ENCODE peak calls at places on chromosomes 16 and 17, in seven cellular contexts. One of them, this sample, is unnamed. For H3K4me1, the result is how much of the 10 kb centered on the place peaks cover.

GRCh38 chr17:21202512-21202911 is 11.4 kb downstream of the TMEM11 start:
- DNase-seq in IMR-90: no peak
- DNase-seq in CD8-positive, alpha-beta T cell: no peak
- DNase-seq in stomach: no peak
- DNase-seq in upper lobe of left lung: no peak
- DNase-seq in A549: no peak
- DNase-seq in left ventricle myocardium inferior: no peak
- DNase-seq in this sample: no peak

GRCh38 chr17:38608648-38609047 is 2.9 kb upstream of the SRCIN1 start:
- DNase-seq in left ventricle myocardium inferior: no peak
- DNase-seq in CD8-positive, alpha-beta T cell: no peak
- DNase-seq in IMR-90: no peak
- DNase-seq in stomach: peak
- DNase-seq in upper lobe of left lung: no peak
- DNase-seq in A549: no peak
- DNase-seq in this sample: no peak

GRCh38 chr16:48295493-48296281 is 48.3 kb upstream of the ABCC11 start:
- DNase-seq in stomach: no peak
- DNase-seq in IMR-90: no peak
- DNase-seq in upper lobe of left lung: no peak
- DNase-seq in CD8-positive, alpha-beta T cell: no peak
- DNase-seq in A549: no peak
- DNase-seq in left ventricle myocardium inferior: no peak
- DNase-seq in this sample: no peak

GRCh38 chr17:37737971-37738370 is 6.9 kb downstream of the HNF1B start:
- DNase-seq in A549: no peak
- DNase-seq in left ventricle myocardium inferior: no peak
- DNase-seq in CD8-positive, alpha-beta T cell: no peak
- DNase-seq in upper lobe of left lung: no peak
- DNase-seq in stomach: no peak
- DNase-seq in IMR-90: peak
- DNase-seq in this sample: no peak

GRCh38 chr17:47635734-47636133 is 14.0 kb upstream of the KPNB1 start:
- DNase-seq in IMR-90: no peak
- DNase-seq in upper lobe of left lung: no peak
- DNase-seq in A549: no peak
- DNase-seq in CD8-positive, alpha-beta T cell: no peak
- DNase-seq in stomach: no peak
- DNase-seq in left ventricle myocardium inferior: no peak
- DNase-seq in this sample: no peak

GRCh38 chr17:40963838-40964237 is 2.9 kb downstream of the KRT39 start:
- DNase-seq in CD8-positive, alpha-beta T cell: no peak
- DNase-seq in left ventricle myocardium inferior: no peak
- DNase-seq in upper lobe of left lung: no peak
- DNase-seq in IMR-90: no peak
- DNase-seq in stomach: no peak
- DNase-seq in A549: peak
- DNase-seq in this sample: no peak

GRCh38 chr16:50396770-50397525 is 28.2 kb upstream of the BRD7 start:
- DNase-seq in stomach: no peak
- DNase-seq in left ventricle myocardium inferior: no peak
- DNase-seq in CD8-positive, alpha-beta T cell: no peak
- DNase-seq in upper lobe of left lung: no peak
- DNase-seq in IMR-90: peak
- DNase-seq in A549: peak
- DNase-seq in this sample: no peak

GRCh38 chr17:151886-152859 is 14.8 kb downstream of the SCGB1C2 start:
- DNase-seq in CD8-positive, alpha-beta T cell: no peak
- DNase-seq in left ventricle myocardium inferior: peak
- DNase-seq in A549: no peak
- DNase-seq in IMR-90: peak
- DNase-seq in upper lobe of left lung: no peak
- DNase-seq in stomach: no peak
- DNase-seq in this sample: no peak

GRCh38 chr16:81879625-81880024 is 100.5 kb downstream of the PLCG2 start:
- DNase-seq in stomach: no peak
- DNase-seq in A549: no peak
- DNase-seq in left ventricle myocardium inferior: no peak
- DNase-seq in IMR-90: no peak
- DNase-seq in CD8-positive, alpha-beta T cell: no peak
- DNase-seq in upper lobe of left lung: no peak
- DNase-seq in this sample: no peak

GRCh38 chr17:35171834-35172233 is 22.4 kb downstream of the SLC35G3 start:
- DNase-seq in CD8-positive, alpha-beta T cell: no peak
- DNase-seq in IMR-90: peak
- DNase-seq in A549: no peak
- DNase-seq in upper lobe of left lung: no peak
- DNase-seq in stomach: no peak
- DNase-seq in left ventricle myocardium inferior: no peak
- DNase-seq in this sample: no peak

GRCh38 chr17:42485680-42486079 is 27.0 kb downstream of the ATP6V0A1 start:
- DNase-seq in IMR-90: no peak
- DNase-seq in CD8-positive, alpha-beta T cell: no peak
- DNase-seq in upper lobe of left lung: no peak
- DNase-seq in left ventricle myocardium inferior: no peak
- DNase-seq in A549: no peak
- DNase-seq in stomach: no peak
- DNase-seq in this sample: no peak

GRCh38 chr16:71883193-71883848 is 661 bp downstream of the ZNF821 start:
- DNase-seq in upper lobe of left lung: no peak
- DNase-seq in IMR-90: peak
- DNase-seq in CD8-positive, alpha-beta T cell: peak
- DNase-seq in stomach: no peak
- DNase-seq in A549: no peak
- DNase-seq in left ventricle myocardium inferior: peak
- DNase-seq in this sample: peak

GRCh38 chr17:4607773-4608187 is 23.5 kb downstream of the SMTNL2 start:
- DNase-seq in CD8-positive, alpha-beta T cell: no peak
- DNase-seq in IMR-90: peak
- DNase-seq in left ventricle myocardium inferior: peak
- DNase-seq in upper lobe of left lung: no peak
- DNase-seq in A549: no peak
- DNase-seq in stomach: peak
- DNase-seq in this sample: peak

GRCh38 chr16:88527937-88528743 is 42.1 kb upstream of the ZC3H18 start:
- DNase-seq in A549: no peak
- DNase-seq in left ventricle myocardium inferior: no peak
- DNase-seq in upper lobe of left lung: peak
- DNase-seq in IMR-90: no peak
- DNase-seq in stomach: no peak
- DNase-seq in CD8-positive, alpha-beta T cell: no peak
- DNase-seq in this sample: no peak

GRCh38 chr16:88528902-88529318 is 41.3 kb upstream of the ZC3H18 start:
- DNase-seq in IMR-90: no peak
- DNase-seq in upper lobe of left lung: no peak
- DNase-seq in left ventricle myocardium inferior: no peak
- DNase-seq in CD8-positive, alpha-beta T cell: no peak
- DNase-seq in stomach: no peak
- DNase-seq in A549: no peak
- DNase-seq in this sample: no peak

GRCh38 chr16:88526008-88526905 is 43.9 kb upstream of the ZC3H18 start:
- DNase-seq in upper lobe of left lung: peak
- DNase-seq in IMR-90: no peak
- DNase-seq in A549: no peak
- DNase-seq in stomach: no peak
- DNase-seq in left ventricle myocardium inferior: no peak
- DNase-seq in CD8-positive, alpha-beta T cell: no peak
- DNase-seq in this sample: no peak

GRCh38 chr16:88526906-88527185 is 43.4 kb upstream of the ZC3H18 start:
- DNase-seq in IMR-90: no peak
- DNase-seq in stomach: no peak
- DNase-seq in CD8-positive, alpha-beta T cell: no peak
- DNase-seq in upper lobe of left lung: no peak
- DNase-seq in A549: no peak
- DNase-seq in left ventricle myocardium inferior: no peak
- DNase-seq in this sample: no peak

DNA sequence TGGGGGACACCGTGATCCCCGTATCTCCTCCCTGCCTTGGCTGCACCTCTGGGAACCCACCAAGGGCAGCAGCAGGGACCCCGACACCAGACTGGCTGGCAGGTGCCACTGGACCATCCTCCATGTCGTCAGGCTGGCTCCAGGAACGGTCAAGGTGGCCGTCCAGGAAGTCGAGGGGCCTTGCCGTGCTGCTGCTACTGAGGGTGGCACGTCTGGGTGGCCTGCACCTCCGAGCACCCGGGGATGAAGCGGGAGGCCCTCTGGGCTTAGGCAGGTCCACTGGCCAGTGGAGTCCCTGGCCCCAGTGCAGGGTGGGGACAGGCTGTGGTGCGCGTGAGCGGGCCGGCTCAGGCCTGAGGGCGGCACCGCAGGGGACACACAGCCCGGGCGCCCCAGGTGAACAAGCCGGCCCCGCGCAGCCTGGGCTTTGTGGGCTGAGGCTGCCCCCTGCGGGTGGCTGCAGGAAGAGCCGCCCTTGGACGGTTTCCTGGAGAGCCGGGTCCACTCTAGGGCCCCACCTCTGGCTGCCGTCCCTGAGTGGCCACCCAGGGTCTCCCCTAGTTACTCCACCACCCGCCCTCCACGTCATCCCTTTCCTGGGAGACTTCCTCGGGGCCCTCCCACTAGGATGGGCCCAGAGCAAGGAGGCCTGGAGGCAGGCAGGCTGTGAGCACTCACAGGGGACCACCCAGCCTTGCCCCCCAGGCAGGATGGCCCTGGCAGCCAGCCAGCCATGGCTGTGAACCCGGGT is 42.8 kb upstream of the ZC3H18 start:
- DNase-seq in left ventricle myocardium inferior: peak
- DNase-seq in IMR-90: peak
- DNase-seq in upper lobe of left lung: peak
- DNase-seq in CD8-positive, alpha-beta T cell: peak
- DNase-seq in stomach: peak
- DNase-seq in A549: peak
- DNase-seq in this sample: peak
- TF ChIP-seq CTCF in left ventricle myocardium inferior: peak
- TF ChIP-seq CTCF in IMR-90: peak
- TF ChIP-seq CTCF in upper lobe of left lung: peak
- TF ChIP-seq CTCF in CD8-positive, alpha-beta T cell: peak
- TF ChIP-seq CTCF in stomach: no peak
- TF ChIP-seq CTCF in A549: peak
- TF ChIP-seq CTCF in this sample: peak

GRCh38 chr17:8288336-8289102 is at the start of gene RANGRF:
- DNase-seq in upper lobe of left lung: peak
- DNase-seq in A549: peak
- DNase-seq in left ventricle myocardium inferior: peak
- DNase-seq in IMR-90: peak
- DNase-seq in stomach: peak
- DNase-seq in CD8-positive, alpha-beta T cell: peak
- DNase-seq in this sample: peak

GRCh38 chr17:8285270-8286181 is 2.9 kb upstream of the RANGRF start:
- DNase-seq in upper lobe of left lung: no peak
- DNase-seq in CD8-positive, alpha-beta T cell: no peak
- DNase-seq in A549: no peak
- DNase-seq in left ventricle myocardium inferior: no peak
- DNase-seq in IMR-90: no peak
- DNase-seq in stomach: peak
- DNase-seq in this sample: no peak

GRCh38 chr17:8290043-8290442 is 1.6 kb downstream of the RANGRF start:
- DNase-seq in stomach: no peak
- DNase-seq in A549: no peak
- DNase-seq in left ventricle myocardium inferior: no peak
- DNase-seq in upper lobe of left lung: no peak
- DNase-seq in IMR-90: peak
- DNase-seq in CD8-positive, alpha-beta T cell: no peak
- DNase-seq in this sample: no peak

GRCh38 chr17:8289103-8289397 is 580 bp downstream of the RANGRF start:
- DNase-seq in IMR-90: no peak
- DNase-seq in upper lobe of left lung: peak
- DNase-seq in CD8-positive, alpha-beta T cell: peak
- DNase-seq in stomach: no peak
- DNase-seq in left ventricle myocardium inferior: peak
- DNase-seq in A549: no peak
- DNase-seq in this sample: no peak

DNA sequence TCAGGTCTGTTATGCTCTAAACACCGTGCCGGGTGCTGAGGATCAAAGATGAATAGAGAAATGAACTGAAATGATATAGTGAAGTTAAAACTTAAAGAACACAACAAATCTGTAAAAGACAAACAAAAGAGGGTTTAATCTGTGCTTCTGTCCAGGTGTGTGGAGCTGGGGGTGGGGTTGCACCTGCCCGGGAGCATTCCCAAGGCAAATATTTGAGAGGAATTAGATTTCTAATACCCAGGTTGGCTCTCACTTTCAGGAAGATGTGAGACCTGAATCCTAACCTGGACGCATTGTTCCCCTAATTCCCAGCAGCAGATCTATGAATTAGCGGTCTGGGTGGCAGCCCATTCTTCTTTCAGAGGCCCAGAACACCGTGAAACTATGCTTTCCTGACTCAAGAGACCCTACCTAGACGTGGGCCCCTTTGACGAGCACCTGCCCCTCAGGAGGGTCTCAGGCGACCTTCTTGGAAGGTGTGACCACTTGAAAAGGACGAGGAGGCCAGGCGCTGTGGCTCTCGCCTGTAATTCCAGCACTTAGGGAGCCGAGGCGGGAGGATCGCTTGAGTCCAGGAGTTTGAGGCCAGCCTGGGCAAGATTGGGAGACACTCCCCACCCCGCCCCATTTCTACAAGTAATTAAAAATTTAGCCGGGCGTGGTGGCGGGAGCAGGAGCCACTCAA is 677 bp upstream of the RANGRF start:
- DNase-seq in left ventricle myocardium inferior: no peak
- DNase-seq in stomach: peak
- DNase-seq in A549: no peak
- DNase-seq in CD8-positive, alpha-beta T cell: no peak
- DNase-seq in upper lobe of left lung: no peak
- DNase-seq in IMR-90: no peak
- DNase-seq in this sample: no peak
- H3K4me1 ChIP-seq in left ventricle myocardium inferior: under half
- H3K4me1 ChIP-seq in stomach: under half
- H3K4me1 ChIP-seq in A549: under half
- H3K4me1 ChIP-seq in CD8-positive, alpha-beta T cell: under half
- H3K4me1 ChIP-seq in upper lobe of left lung: under half
- H3K4me1 ChIP-seq in IMR-90: under half
- H3K4me1 ChIP-seq in this sample: under half

GRCh38 chr16:67653131-67654068 is 6.7 kb downstream of the ACD start:
- DNase-seq in stomach: no peak
- DNase-seq in left ventricle myocardium inferior: no peak
- DNase-seq in upper lobe of left lung: peak
- DNase-seq in CD8-positive, alpha-beta T cell: no peak
- DNase-seq in IMR-90: no peak
- DNase-seq in A549: no peak
- DNase-seq in this sample: no peak
- TF ChIP-seq CTCF in stomach: no peak
- TF ChIP-seq CTCF in left ventricle myocardium inferior: no peak
- TF ChIP-seq CTCF in upper lobe of left lung: no peak
- TF ChIP-seq CTCF in CD8-positive, alpha-beta T cell: no peak
- TF ChIP-seq CTCF in IMR-90: peak
- TF ChIP-seq CTCF in A549: no peak
- TF ChIP-seq CTCF in this sample: no peak

GRCh38 chr17:79842656-79843474 is 3.6 kb upstream of the CBX4 start:
- DNase-seq in left ventricle myocardium inferior: no peak
- DNase-seq in A549: no peak
- DNase-seq in upper lobe of left lung: peak
- DNase-seq in stomach: no peak
- DNase-seq in CD8-positive, alpha-beta T cell: no peak
- DNase-seq in IMR-90: no peak
- DNase-seq in this sample: no peak
- H3K4me1 ChIP-seq in left ventricle myocardium inferior: half or more
- H3K4me1 ChIP-seq in A549: under half
- H3K4me1 ChIP-seq in upper lobe of left lung: half or more
- H3K4me1 ChIP-seq in stomach: half or more
- H3K4me1 ChIP-seq in CD8-positive, alpha-beta T cell: under half
- H3K4me1 ChIP-seq in IMR-90: under half
- H3K4me1 ChIP-seq in this sample: under half

GRCh38 chr17:1713878-1714487 is 3.8 kb upstream of the TLCD2 start:
- DNase-seq in upper lobe of left lung: peak
- DNase-seq in CD8-positive, alpha-beta T cell: no peak
- DNase-seq in left ventricle myocardium inferior: no peak
- DNase-seq in stomach: peak
- DNase-seq in A549: peak
- DNase-seq in IMR-90: peak
- DNase-seq in this sample: peak
- TF ChIP-seq CTCF in upper lobe of left lung: peak
- TF ChIP-seq CTCF in CD8-positive, alpha-beta T cell: no peak
- TF ChIP-seq CTCF in left ventricle myocardium inferior: peak
- TF ChIP-seq CTCF in stomach: no peak
- TF ChIP-seq CTCF in A549: peak
- TF ChIP-seq CTCF in IMR-90: peak
- TF ChIP-seq CTCF in this sample: peak

This sample was measured in uterus.